ENCODE peak calls at places on chromosomes 12 and 14, in six cellular contexts. G is AG10803, C is WERI-Rb-1, P is uterus, I is dorsolateral prefrontal cortex, M is PC-3. J is an unnamed sample.

GRCh38 chr12:2287589-2287988 is 234.8 kb downstream of the CACNA1C start:
- DNase-seq in G (peak), C (no peak), P (no peak), I (no peak), M (no peak), J (no peak)

GRCh38 chr14:20812576-20812975 is 9.9 kb upstream of the RNASE1 start:
- DNase-seq in G (no peak), C (no peak), P (no peak), I (no peak), M (no peak), J (no peak)

GRCh38 chr14:103830511-103831270 is 16.7 kb downstream of the PPP1R13B start:
- DNase-seq in G (no peak), C (no peak), P (no peak), I (no peak), M (no peak), J (no peak)

GRCh38 chr12:77979597-77980250 is 149.0 kb downstream of the NAV3 start:
- DNase-seq in G (peak), C (peak), P (no peak), I (no peak), M (no peak), J (no peak)

GRCh38 chr12:27901959-27902358 is 70.6 kb downstream of the PTHLH start:
- DNase-seq in G (peak), C (no peak), P (no peak), I (no peak), M (no peak), J (no peak)

GRCh38 chr14:92677087-92677668 is 71.2 kb downstream of the LGMN start:
- DNase-seq in G (no peak), C (no peak), P (no peak), I (no peak), M (no peak), J (no peak)

GRCh38 chr14:58640959-58641358 is 3.2 kb downstream of the DACT1 start:
- DNase-seq in G (no peak), C (no peak), P (no peak), I (no peak), M (no peak), J (no peak)

GRCh38 chr14:91125271-91125661 is 11.4 kb downstream of the DGLUCY start:
- DNase-seq in G (no peak), C (no peak), P (no peak), I (peak), M (no peak), J (no peak)

GRCh38 chr12:56221233-56221756 is 427 bp downstream of the RNF41 start:
- DNase-seq in G (peak), C (no peak), P (peak), I (peak), M (peak), J (peak)

GRCh38 chr12:130683811-130684210 is 32.3 kb downstream of the RIMBP2 start:
- DNase-seq in G (no peak), C (no peak), P (no peak), I (no peak), M (no peak), J (no peak)

GRCh38 chr12:26523708-26524150 is 309.3 kb downstream of the ITPR2 start:
- DNase-seq in G (peak), C (no peak), P (peak), I (peak), M (no peak), J (peak)

GRCh38 chr12:68565391-68565903 is 45.3 kb upstream of the RAP1B start:
- DNase-seq in G (peak), C (no peak), P (no peak), I (no peak), M (peak), J (peak)

GRCh38 chr14:65465584-65465983 is 53.1 kb downstream of the FUT8 start:
- DNase-seq in G (no peak), C (no peak), P (no peak), I (no peak), M (no peak), J (no peak)

GRCh38 chr12:1197264-1198018 is 206.4 kb downstream of the ERC1 start:
- DNase-seq in G (peak), C (no peak), P (no peak), I (no peak), M (peak), J (no peak)

GRCh38 chr12:14770495-14771313 is 32.6 kb downstream of the WBP11 start:
- DNase-seq in G (peak), C (peak), P (peak), I (peak), M (peak), J (peak)

GRCh38 chr14:74604896-74605295 is 7.1 kb downstream of the LTBP2 start:
- DNase-seq in G (peak), C (no peak), P (no peak), I (no peak), M (no peak), J (peak)

GRCh38 chr12:115404761-115405470 is 720.9 kb upstream of the TBX3 start:
- DNase-seq in G (peak), C (no peak), P (no peak), I (no peak), M (peak), J (peak)

GRCh38 chr14:41548666-41549065 is 58.0 kb upstream of the LRFN5 start:
- DNase-seq in G (no peak), C (no peak), P (no peak), I (no peak), M (no peak), J (peak)

DNA sequence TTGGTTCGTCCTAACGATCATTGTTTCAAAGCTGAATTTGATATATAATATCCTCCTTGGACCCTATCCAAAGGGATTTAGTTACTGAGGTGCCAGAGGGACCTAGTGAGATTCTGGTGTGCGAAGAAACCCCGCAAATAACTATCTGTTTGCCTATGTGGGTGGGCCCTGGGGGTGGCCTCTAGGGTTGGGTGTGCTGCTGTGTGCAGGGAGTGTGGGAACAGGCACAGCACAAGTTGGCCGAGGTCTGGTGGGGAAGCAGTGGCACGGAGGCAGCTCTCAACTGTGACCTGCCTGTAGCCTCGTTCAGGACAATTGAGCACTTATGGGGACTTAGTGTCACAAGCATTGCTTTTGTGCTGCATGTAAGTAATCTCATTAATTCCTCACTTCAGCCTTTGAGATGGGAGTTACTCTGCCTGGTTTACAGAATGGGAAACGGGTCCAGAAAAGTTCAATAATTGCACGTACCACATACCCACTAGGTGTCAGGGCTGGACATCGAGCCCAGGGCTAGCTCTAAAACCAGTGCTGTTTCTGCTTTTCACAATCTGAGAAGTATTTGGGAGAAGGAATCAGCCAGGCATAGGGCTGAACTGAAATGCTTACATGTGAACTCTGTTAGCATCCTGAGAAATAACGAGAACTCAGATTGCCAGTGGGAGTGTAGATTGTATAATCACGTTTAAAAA is 58.8 kb downstream of the TECPR2 start:
- DNase-seq in G (no peak), C (peak), P (no peak), I (no peak), M (no peak), J (no peak)
- TF ChIP-seq CTCF in G (no peak), C (peak), P (no peak), I (no peak), M (no peak), J (no peak)

GRCh38 chr12:98635657-98636323 is 8.8 kb downstream of the IKBIP start:
- DNase-seq in G (peak), C (no peak), P (no peak), I (no peak), M (peak), J (peak)
- H3K4me3 ChIP-seq in G (no peak), C (no peak), P (no peak), I (no peak), M (no peak), J (no peak)

DNA sequence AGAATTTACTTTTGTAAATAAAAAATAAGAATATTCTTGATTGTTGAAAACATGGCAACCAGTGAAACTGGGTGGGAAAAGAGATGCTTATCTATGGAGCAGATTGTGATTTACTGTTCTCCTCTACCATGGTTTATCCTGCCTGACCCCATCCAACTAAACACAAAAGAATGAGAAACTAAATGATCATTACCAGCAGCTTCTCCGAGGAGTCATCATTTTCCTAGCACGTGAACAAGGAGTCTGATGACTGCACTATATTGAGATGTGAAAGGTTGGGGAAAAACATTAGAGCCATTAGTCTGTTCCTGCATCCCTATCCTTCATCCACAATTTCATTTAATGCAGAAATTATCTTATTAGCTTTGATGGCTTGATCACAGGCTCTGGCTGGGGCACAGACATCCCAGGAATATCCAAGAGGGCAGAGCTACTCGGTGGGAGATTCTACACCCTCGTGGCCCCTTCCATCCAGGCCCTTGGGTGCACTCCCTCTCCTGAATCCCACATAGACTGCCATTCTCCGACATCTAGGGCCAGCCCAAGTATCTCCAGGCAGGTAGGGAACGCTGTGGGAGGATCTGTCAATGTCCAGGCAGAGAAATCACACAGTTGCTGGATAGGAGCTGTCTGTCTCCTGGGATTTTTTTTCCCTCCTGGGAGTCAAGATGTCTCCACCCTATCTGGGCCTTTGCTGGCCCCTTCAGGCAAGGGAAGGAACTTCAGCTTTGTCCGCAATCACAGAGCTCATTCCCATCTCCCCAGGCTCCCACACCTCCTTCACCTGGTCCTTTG is 43.3 kb upstream of the DHRS4 start:
- DNase-seq in G (peak), C (peak), P (no peak), I (no peak), M (peak), J (peak)
- TF ChIP-seq CTCF in G (peak), C (peak), P (peak), I (peak), M (peak), J (peak)

DNA sequence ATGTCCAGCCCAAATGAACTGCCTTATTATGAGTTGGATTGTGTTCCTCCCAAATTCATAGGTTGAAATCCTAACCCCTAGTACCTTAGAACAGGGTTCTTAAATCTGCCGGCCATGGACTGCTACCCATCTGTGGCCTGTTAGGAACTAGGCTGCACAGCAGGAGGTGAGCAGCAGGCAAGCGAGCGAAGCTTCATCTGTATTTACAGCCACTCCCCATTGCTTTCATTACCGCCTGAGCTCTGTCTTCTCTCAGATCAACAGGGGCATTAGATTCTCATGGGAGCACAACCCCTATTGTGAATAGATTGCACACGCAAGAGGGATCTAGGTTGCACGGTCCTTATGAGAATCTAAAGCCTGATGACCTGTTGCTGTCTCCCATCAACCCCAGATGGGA is 9.8 kb upstream of the EML5 start:
- DNase-seq in G (no peak), C (no peak), P (no peak), I (no peak), M (no peak), J (no peak)
- H3K4me3 ChIP-seq in G (no peak), C (no peak), P (no peak), I (no peak), M (no peak), J (no peak)

DNA sequence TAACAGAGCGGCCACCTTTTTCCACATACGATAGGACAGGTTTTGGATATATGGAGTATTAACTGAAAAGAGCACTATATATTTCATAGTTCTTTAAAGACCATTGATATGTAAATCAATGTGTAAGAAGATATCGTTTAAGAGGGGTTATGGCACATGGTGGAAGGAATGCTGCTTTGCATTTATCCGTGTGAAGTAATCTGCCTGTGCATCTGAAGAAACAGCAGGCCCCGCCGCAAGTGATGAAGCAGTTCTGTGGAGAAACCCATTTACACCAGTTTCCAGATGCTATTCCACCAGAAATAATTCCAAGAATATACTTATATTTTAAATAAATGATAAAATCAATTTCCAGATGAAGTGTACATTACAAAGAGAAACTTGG is 72.4 kb downstream of the BICD1 start:
- DNase-seq in G (no peak), C (no peak), P (no peak), I (no peak), M (no peak), J (no peak)
- TF ChIP-seq CTCF in G (no peak), C (no peak), P (no peak), I (no peak), M (no peak), J (no peak)

GRCh38 chr14:68284834-68285233 is 465.3 kb downstream of the RAD51B start:
- DNase-seq in G (no peak), C (no peak), P (no peak), I (no peak), M (no peak), J (no peak)

GRCh38 chr14:68284333-68284732 is 464.8 kb downstream of the RAD51B start:
- DNase-seq in G (peak), C (no peak), P (no peak), I (no peak), M (no peak), J (no peak)

GRCh38 chr14:68282479-68283377 is 463.1 kb downstream of the RAD51B start:
- DNase-seq in G (no peak), C (peak), P (no peak), I (no peak), M (no peak), J (no peak)

GRCh38 chr14:68285421-68286179 is 466.0 kb downstream of the RAD51B start:
- DNase-seq in G (peak), C (no peak), P (no peak), I (no peak), M (no peak), J (no peak)

GRCh38 chr14:68283378-68284123 is 464.0 kb downstream of the RAD51B start:
- DNase-seq in G (peak), C (no peak), P (no peak), I (no peak), M (no peak), J (no peak)
- H3K4me3 ChIP-seq in G (no peak), C (no peak), P (no peak), I (no peak), M (no peak), J (no peak)

DNA sequence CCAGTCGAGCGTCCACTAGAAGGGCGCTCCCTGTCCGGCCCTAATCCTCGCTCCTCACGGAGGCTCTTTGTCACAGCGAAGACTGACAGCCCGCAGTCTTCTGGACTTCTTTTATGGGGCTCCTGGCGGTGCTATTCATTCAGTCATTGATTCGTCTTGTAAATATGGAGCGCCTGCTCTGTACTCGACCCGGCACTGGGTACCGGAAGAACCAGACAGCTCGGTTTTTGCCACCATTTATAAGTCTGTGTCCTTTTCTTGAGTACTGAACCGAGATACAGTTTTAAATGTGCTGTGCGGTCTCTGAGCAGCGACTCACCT is 570 bp downstream of the DMAC2L start:
- DNase-seq in G (no peak), C (no peak), P (no peak), I (no peak), M (no peak), J (no peak)
- TF ChIP-seq CTCF in G (no peak), C (no peak), P (no peak), I (no peak), M (peak), J (no peak)

GRCh38 chr12:95545303-95545702 is 6.0 kb downstream of the USP44 start:
- DNase-seq in G (no peak), C (no peak), P (no peak), I (no peak), M (no peak), J (no peak)

GRCh38 chr12:95548056-95548538 is 3.2 kb downstream of the USP44 start:
- DNase-seq in G (no peak), C (peak), P (peak), I (peak), M (no peak), J (peak)

GRCh38 chr12:95547522-95548055 is 3.7 kb downstream of the USP44 start:
- DNase-seq in G (peak), C (no peak), P (peak), I (peak), M (no peak), J (peak)

GRCh38 chr12:95545731-95546490 is 5.4 kb downstream of the USP44 start:
- DNase-seq in G (no peak), C (no peak), P (no peak), I (no peak), M (no peak), J (no peak)

GRCh38 chr12:95546491-95546813 is 4.8 kb downstream of the USP44 start:
- DNase-seq in G (no peak), C (no peak), P (no peak), I (peak), M (no peak), J (no peak)
- H3K4me3 ChIP-seq in G (no peak), C (no peak), P (no peak), I (no peak), M (no peak), J (no peak)

DNA sequence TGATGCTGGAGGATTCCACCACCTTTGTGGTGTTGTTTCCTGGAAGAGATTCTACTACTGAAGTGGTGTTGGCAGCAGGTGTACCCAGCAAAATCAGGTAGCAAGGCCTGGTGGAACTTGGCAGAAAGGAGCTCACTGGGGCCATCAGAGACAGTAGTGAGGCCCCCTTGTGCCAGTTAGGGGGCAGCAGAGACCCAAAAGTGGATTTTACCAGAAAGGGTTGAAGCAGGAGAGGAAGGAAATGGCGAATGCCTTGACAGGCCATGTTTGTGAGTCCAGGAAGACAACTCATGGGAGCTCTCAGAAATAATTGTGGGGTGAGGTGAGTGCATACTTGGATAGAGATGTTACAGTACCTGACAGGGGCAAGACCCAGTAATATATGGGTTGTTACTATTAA is 137.7 kb upstream of the FGD4 start:
- DNase-seq in G (no peak), C (peak), P (no peak), I (no peak), M (no peak), J (no peak)
- TF ChIP-seq CTCF in G (peak), C (peak), P (no peak), I (no peak), M (peak), J (no peak)

GRCh38 chr12:124120718-124121117 is 147.7 kb downstream of the ZNF664 start:
- DNase-seq in G (no peak), C (no peak), P (no peak), I (no peak), M (no peak), J (no peak)

GRCh38 chr12:124126950-124127349 is 153.9 kb downstream of the ZNF664 start:
- DNase-seq in G (no peak), C (no peak), P (no peak), I (no peak), M (no peak), J (no peak)

GRCh38 chr12:124122722-124123121 is 149.7 kb downstream of the ZNF664 start:
- DNase-seq in G (no peak), C (no peak), P (no peak), I (no peak), M (no peak), J (no peak)

GRCh38 chr12:124125472-124125871 is 152.5 kb downstream of the ZNF664 start:
- DNase-seq in G (no peak), C (peak), P (no peak), I (no peak), M (no peak), J (no peak)

GRCh38 chr12:124123432-124124015 is 150.5 kb downstream of the ZNF664 start:
- DNase-seq in G (no peak), C (no peak), P (no peak), I (no peak), M (no peak), J (no peak)
- H3K4me3 ChIP-seq in G (no peak), C (no peak), P (no peak), I (no peak), M (no peak), J (no peak)